ENCODE peak calls at places on chromosome 20, in six cellular contexts. One of them, this sample, is unnamed.

GRCh38 chr20:43942661-43943285 is 28.1 kb downstream of the TOX2 start:
- DNase-seq in AML-193: peak
- DNase-seq in A549: no peak
- DNase-seq in H54: peak
- DNase-seq in CD4-positive, alpha-beta T cell: no peak
- DNase-seq in HEK293T: no peak
- DNase-seq in this sample: no peak

GRCh38 chr20:2865630-2866029 is 7.7 kb upstream of the PTPRA start:
- DNase-seq in AML-193: no peak
- DNase-seq in A549: no peak
- DNase-seq in H54: no peak
- DNase-seq in CD4-positive, alpha-beta T cell: no peak
- DNase-seq in HEK293T: peak
- DNase-seq in this sample: no peak

GRCh38 chr20:34016736-34017135 is 23.0 kb downstream of the RALY start:
- DNase-seq in AML-193: no peak
- DNase-seq in A549: no peak
- DNase-seq in H54: no peak
- DNase-seq in CD4-positive, alpha-beta T cell: no peak
- DNase-seq in HEK293T: no peak
- DNase-seq in this sample: no peak

GRCh38 chr20:43363506-43363905 is 94.2 kb upstream of the SRSF6 start:
- DNase-seq in AML-193: no peak
- DNase-seq in A549: no peak
- DNase-seq in H54: no peak
- DNase-seq in CD4-positive, alpha-beta T cell: no peak
- DNase-seq in HEK293T: no peak
- DNase-seq in this sample: no peak

GRCh38 chr20:59581983-59582679 is 22.2 kb upstream of the PHACTR3 start:
- DNase-seq in AML-193: no peak
- DNase-seq in A549: no peak
- DNase-seq in H54: no peak
- DNase-seq in CD4-positive, alpha-beta T cell: no peak
- DNase-seq in HEK293T: no peak
- DNase-seq in this sample: no peak

GRCh38 chr20:60206259-60206658 is 248.0 kb downstream of the CDH26 start:
- DNase-seq in AML-193: peak
- DNase-seq in A549: peak
- DNase-seq in H54: peak
- DNase-seq in CD4-positive, alpha-beta T cell: no peak
- DNase-seq in HEK293T: peak
- DNase-seq in this sample: no peak

GRCh38 chr20:45011108-45011526 is 44.8 kb downstream of the STK4 start:
- DNase-seq in AML-193: peak
- DNase-seq in A549: peak
- DNase-seq in H54: no peak
- DNase-seq in CD4-positive, alpha-beta T cell: peak
- DNase-seq in HEK293T: peak
- DNase-seq in this sample: no peak

GRCh38 chr20:50455656-50456451 is 54.3 kb upstream of the PTPN1 start:
- DNase-seq in AML-193: no peak
- DNase-seq in A549: no peak
- DNase-seq in H54: no peak
- DNase-seq in CD4-positive, alpha-beta T cell: no peak
- DNase-seq in HEK293T: no peak
- DNase-seq in this sample: no peak

GRCh38 chr20:35120012-35120701 is 27.0 kb downstream of the EDEM2 start:
- DNase-seq in AML-193: peak
- DNase-seq in A549: no peak
- DNase-seq in H54: no peak
- DNase-seq in CD4-positive, alpha-beta T cell: no peak
- DNase-seq in HEK293T: no peak
- DNase-seq in this sample: no peak

GRCh38 chr20:32021091-32021490 is 10.9 kb downstream of the CCM2L start:
- DNase-seq in AML-193: no peak
- DNase-seq in A549: no peak
- DNase-seq in H54: no peak
- DNase-seq in CD4-positive, alpha-beta T cell: no peak
- DNase-seq in HEK293T: no peak
- DNase-seq in this sample: no peak

GRCh38 chr20:11734431-11734830 is 183.3 kb upstream of the BTBD3 start:
- DNase-seq in AML-193: no peak
- DNase-seq in A549: no peak
- DNase-seq in H54: no peak
- DNase-seq in CD4-positive, alpha-beta T cell: no peak
- DNase-seq in HEK293T: no peak
- DNase-seq in this sample: no peak

GRCh38 chr20:40558212-40558611 is 130.8 kb downstream of the MAFB start:
- DNase-seq in AML-193: no peak
- DNase-seq in A549: no peak
- DNase-seq in H54: no peak
- DNase-seq in CD4-positive, alpha-beta T cell: no peak
- DNase-seq in HEK293T: no peak
- DNase-seq in this sample: no peak

GRCh38 chr20:49481116-49481515 is 1.4 kb downstream of the KCNB1 start:
- DNase-seq in AML-193: no peak
- DNase-seq in A549: no peak
- DNase-seq in H54: no peak
- DNase-seq in CD4-positive, alpha-beta T cell: no peak
- DNase-seq in HEK293T: no peak
- DNase-seq in this sample: no peak

GRCh38 chr20:13581451-13581850 is 57.3 kb downstream of the TASP1 start:
- DNase-seq in AML-193: no peak
- DNase-seq in A549: no peak
- DNase-seq in H54: no peak
- DNase-seq in CD4-positive, alpha-beta T cell: no peak
- DNase-seq in HEK293T: no peak
- DNase-seq in this sample: no peak

GRCh38 chr20:22584630-22584921 is 204 bp upstream of the FOXA2 start:
- DNase-seq in AML-193: no peak
- DNase-seq in A549: peak
- DNase-seq in H54: no peak
- DNase-seq in CD4-positive, alpha-beta T cell: no peak
- DNase-seq in HEK293T: no peak
- DNase-seq in this sample: no peak

GRCh38 chr20:23445596-23446217 is 6.2 kb downstream of the CSTL1 start:
- DNase-seq in AML-193: no peak
- DNase-seq in A549: peak
- DNase-seq in H54: peak
- DNase-seq in CD4-positive, alpha-beta T cell: no peak
- DNase-seq in HEK293T: no peak
- DNase-seq in this sample: peak

GRCh38 chr20:56631318-56631989 is 2.3 kb downstream of the TFAP2C start:
- DNase-seq in AML-193: no peak
- DNase-seq in A549: no peak
- DNase-seq in H54: no peak
- DNase-seq in CD4-positive, alpha-beta T cell: no peak
- DNase-seq in HEK293T: no peak
- DNase-seq in this sample: no peak

GRCh38 chr20:35437599-35437998 is 429 bp downstream of the GDF5 start:
- DNase-seq in AML-193: no peak
- DNase-seq in A549: no peak
- DNase-seq in H54: no peak
- DNase-seq in CD4-positive, alpha-beta T cell: no peak
- DNase-seq in HEK293T: no peak
- DNase-seq in this sample: no peak

GRCh38 chr20:21090112-21090737 is 15.9 kb downstream of the LINC00237 start:
- DNase-seq in AML-193: no peak
- DNase-seq in A549: no peak
- DNase-seq in H54: no peak
- DNase-seq in CD4-positive, alpha-beta T cell: no peak
- DNase-seq in HEK293T: no peak
- DNase-seq in this sample: no peak

GRCh38 chr20:15917333-15917732 is 655.9 kb downstream of the KIF16B start:
- DNase-seq in AML-193: no peak
- DNase-seq in A549: no peak
- DNase-seq in H54: no peak
- DNase-seq in CD4-positive, alpha-beta T cell: no peak
- DNase-seq in HEK293T: no peak
- DNase-seq in this sample: no peak

GRCh38 chr20:16491277-16491912 is 81.9 kb downstream of the KIF16B start:
- DNase-seq in AML-193: no peak
- DNase-seq in A549: no peak
- DNase-seq in H54: no peak
- DNase-seq in CD4-positive, alpha-beta T cell: no peak
- DNase-seq in HEK293T: no peak
- DNase-seq in this sample: no peak

GRCh38 chr20:49181265-49181877 is 6.8 kb downstream of the STAU1 start:
- DNase-seq in AML-193: no peak
- DNase-seq in A549: no peak
- DNase-seq in H54: no peak
- DNase-seq in CD4-positive, alpha-beta T cell: no peak
- DNase-seq in HEK293T: no peak
- DNase-seq in this sample: no peak

GRCh38 chr20:35004051-35004725 is 48.5 kb downstream of the MYH7B start:
- DNase-seq in AML-193: no peak
- DNase-seq in A549: no peak
- DNase-seq in H54: no peak
- DNase-seq in CD4-positive, alpha-beta T cell: no peak
- DNase-seq in HEK293T: no peak
- DNase-seq in this sample: no peak

GRCh38 chr20:1440024-1440423 is 26.6 kb downstream of the NSFL1C start:
- DNase-seq in AML-193: peak
- DNase-seq in A549: no peak
- DNase-seq in H54: no peak
- DNase-seq in CD4-positive, alpha-beta T cell: no peak
- DNase-seq in HEK293T: no peak
- DNase-seq in this sample: no peak

GRCh38 chr20:57698191-57698866 is 11.5 kb downstream of the PMEPA1 start:
- DNase-seq in AML-193: no peak
- DNase-seq in A549: peak
- DNase-seq in H54: peak
- DNase-seq in CD4-positive, alpha-beta T cell: peak
- DNase-seq in HEK293T: no peak
- DNase-seq in this sample: peak

GRCh38 chr20:17622851-17623508 is 53.1 kb downstream of the DSTN start:
- DNase-seq in AML-193: no peak
- DNase-seq in A549: no peak
- DNase-seq in H54: no peak
- DNase-seq in CD4-positive, alpha-beta T cell: no peak
- DNase-seq in HEK293T: no peak
- DNase-seq in this sample: no peak

GRCh38 chr20:50783903-50784302 is 11.0 kb upstream of the BCAS4 start:
- DNase-seq in AML-193: no peak
- DNase-seq in A549: no peak
- DNase-seq in H54: no peak
- DNase-seq in CD4-positive, alpha-beta T cell: no peak
- DNase-seq in HEK293T: no peak
- DNase-seq in this sample: no peak

GRCh38 chr20:23225407-23226060 is 125.1 kb upstream of the NXT1 start:
- DNase-seq in AML-193: peak
- DNase-seq in A549: peak
- DNase-seq in H54: no peak
- DNase-seq in CD4-positive, alpha-beta T cell: no peak
- DNase-seq in HEK293T: no peak
- DNase-seq in this sample: no peak